ENCODE peak calls at places on chromosomes 4 and X, in four cellular contexts. Q, B, H and J are unnamed samples.

GRCh38 chr4:39362827-39363226 is 3.3 kb downstream of the RFC1 start:
- DNase-seq in Q (no peak), B (no peak), H (no peak), J (no peak)

GRCh38 chr4:147518846-147519767 is 38.2 kb downstream of the EDNRA start:
- DNase-seq in Q (peak), B (peak), H (peak), J (peak)

GRCh38 chr4:183240581-183241321 is 79.3 kb downstream of the CLDN22 start:
- DNase-seq in Q (no peak), B (no peak), H (no peak), J (no peak)

GRCh38 chrX:80430826-80431501 is 10.7 kb downstream of the TENT5D start:
- DNase-seq in Q (peak), B (no peak), H (no peak), J (peak)

GRCh38 chrX:24153175-24153795 is 3.8 kb downstream of the ZFX start:
- DNase-seq in Q (peak), B (no peak), H (no peak), J (peak)

GRCh38 chr4:2075171-2075986 is 16.3 kb downstream of the NAT8L start:
- DNase-seq in Q (no peak), B (no peak), H (no peak), J (no peak)

GRCh38 chrX:10233173-10233572 is 76.4 kb downstream of the CLCN4 start:
- DNase-seq in Q (no peak), B (no peak), H (no peak), J (no peak)

GRCh38 chr4:72300126-72300525 is 268.3 kb downstream of the NPFFR2 start:
- DNase-seq in Q (no peak), B (no peak), H (no peak), J (no peak)

GRCh38 chr4:161714022-161714751 is 449.6 kb downstream of the FSTL5 start:
- DNase-seq in Q (no peak), B (no peak), H (no peak), J (no peak)

GRCh38 chr4:131584587-131584986 is 1564.5 kb upstream of the PCDH10 start:
- DNase-seq in Q (no peak), B (no peak), H (no peak), J (no peak)

GRCh38 chr4:23934915-23935314 is 45.1 kb upstream of the PPARGC1A start:
- DNase-seq in Q (no peak), B (no peak), H (no peak), J (peak)

GRCh38 chrX:8864151-8864550 is 63.0 kb upstream of the FAM9A start:
- DNase-seq in Q (no peak), B (no peak), H (no peak), J (no peak)

GRCh38 chr4:145735330-145735638 is 55.3 kb downstream of the C4orf51 start:
- DNase-seq in Q (no peak), B (no peak), H (no peak), J (no peak)

GRCh38 chrX:80879916-80880315 is 70.2 kb upstream of the BRWD3 start:
- DNase-seq in Q (no peak), B (no peak), H (no peak), J (no peak)

GRCh38 chr4:15420642-15421041 is 7.2 kb upstream of the C1QTNF7 start:
- DNase-seq in Q (no peak), B (no peak), H (no peak), J (no peak)

GRCh38 chr4:185624248-185624568 is 88.9 kb upstream of the PDLIM3 start:
- DNase-seq in Q (no peak), B (no peak), H (no peak), J (no peak)

GRCh38 chr4:2925496-2925895 is 37.7 kb downstream of the NOP14 start:
- DNase-seq in Q (no peak), B (no peak), H (no peak), J (no peak)

GRCh38 chr4:90528551-90528950 is 401.4 kb downstream of the CCSER1 start:
- DNase-seq in Q (no peak), B (no peak), H (no peak), J (no peak)

GRCh38 chr4:531076-531475 is 32.1 kb downstream of the PIGG start:
- DNase-seq in Q (no peak), B (no peak), H (no peak), J (no peak)

GRCh38 chr4:11698033-11698432 is 269.3 kb upstream of the HS3ST1 start:
- DNase-seq in Q (no peak), B (no peak), H (no peak), J (no peak)

GRCh38 chr4:11700751-11701226 is 272.1 kb upstream of the HS3ST1 start:
- DNase-seq in Q (no peak), B (no peak), H (no peak), J (no peak)

GRCh38 chr4:11701978-11702377 is 273.3 kb upstream of the HS3ST1 start:
- DNase-seq in Q (no peak), B (no peak), H (no peak), J (no peak)

GRCh38 chr4:11702886-11703555 is 274.3 kb upstream of the HS3ST1 start:
- DNase-seq in Q (no peak), B (no peak), H (no peak), J (no peak)

GRCh38 chr4:11698846-11699590 is 270.3 kb upstream of the HS3ST1 start:
- DNase-seq in Q (no peak), B (no peak), H (no peak), J (no peak)
- TF ChIP-seq SPI1 in Q (no peak), B (no peak), H (no peak), J (no peak)

GRCh38 chrX:20527458-20528099 is 260.9 kb upstream of the RPS6KA3 start:
- DNase-seq in Q (peak), B (no peak), H (no peak), J (no peak)
- TF ChIP-seq SPI1 in Q (no peak), B (no peak), H (no peak), J (no peak)

DNA sequence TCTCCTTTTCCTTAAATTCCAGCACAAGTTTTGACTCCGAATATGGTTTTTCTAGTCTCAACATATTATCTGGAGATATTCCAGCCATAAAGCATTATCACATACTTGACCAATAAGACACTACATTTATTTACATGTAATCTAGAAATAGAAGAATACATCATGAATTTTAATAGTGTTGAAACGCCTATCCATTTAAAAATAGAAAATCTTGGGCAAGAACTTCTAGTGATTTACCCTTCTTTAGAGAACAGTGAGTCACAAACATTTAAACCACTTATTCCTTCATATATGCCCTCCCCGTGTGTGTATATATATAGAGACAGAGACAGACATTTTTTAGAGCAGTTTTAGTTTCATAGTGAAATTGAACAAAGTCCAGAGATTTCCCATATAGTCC is 161.5 kb downstream of the SOWAHB start:
- DNase-seq in Q (no peak), B (no peak), H (no peak), J (no peak)
- TF ChIP-seq SPI1 in Q (no peak), B (no peak), H (no peak), J (no peak)

GRCh38 chrX:134462927-134463326 is 3.0 kb downstream of the HPRT1 start:
- DNase-seq in Q (no peak), B (no peak), H (no peak), J (no peak)

GRCh38 chrX:134457708-134458107 is 2.3 kb upstream of the HPRT1 start:
- DNase-seq in Q (peak), B (no peak), H (no peak), J (no peak)

GRCh38 chrX:134460005-134460860 is at the start of gene HPRT1:
- DNase-seq in Q (peak), B (peak), H (no peak), J (peak)

GRCh38 chrX:134460861-134461218 is 875 bp downstream of the HPRT1 start:
- DNase-seq in Q (peak), B (no peak), H (no peak), J (no peak)

DNA sequence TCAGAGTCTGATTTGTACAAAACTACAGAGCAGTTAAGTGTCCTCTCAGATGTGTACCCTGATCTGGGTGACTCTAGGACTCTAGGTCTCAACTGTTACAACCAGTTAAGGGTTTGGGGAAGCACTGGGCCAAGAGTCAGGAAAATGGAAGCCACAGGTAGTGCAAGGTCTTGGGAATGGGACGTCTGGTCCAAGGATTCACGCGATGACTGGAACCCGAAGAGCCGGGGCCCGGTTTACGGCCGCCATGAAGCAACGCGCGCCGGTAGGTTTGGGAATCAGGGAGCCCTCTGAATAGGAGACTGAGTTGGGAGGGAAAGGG is 321 bp upstream of the HPRT1 start:
- DNase-seq in Q (no peak), B (no peak), H (no peak), J (no peak)
- TF ChIP-seq SPI1 in Q (no peak), B (no peak), H (no peak), J (no peak)

DNA sequence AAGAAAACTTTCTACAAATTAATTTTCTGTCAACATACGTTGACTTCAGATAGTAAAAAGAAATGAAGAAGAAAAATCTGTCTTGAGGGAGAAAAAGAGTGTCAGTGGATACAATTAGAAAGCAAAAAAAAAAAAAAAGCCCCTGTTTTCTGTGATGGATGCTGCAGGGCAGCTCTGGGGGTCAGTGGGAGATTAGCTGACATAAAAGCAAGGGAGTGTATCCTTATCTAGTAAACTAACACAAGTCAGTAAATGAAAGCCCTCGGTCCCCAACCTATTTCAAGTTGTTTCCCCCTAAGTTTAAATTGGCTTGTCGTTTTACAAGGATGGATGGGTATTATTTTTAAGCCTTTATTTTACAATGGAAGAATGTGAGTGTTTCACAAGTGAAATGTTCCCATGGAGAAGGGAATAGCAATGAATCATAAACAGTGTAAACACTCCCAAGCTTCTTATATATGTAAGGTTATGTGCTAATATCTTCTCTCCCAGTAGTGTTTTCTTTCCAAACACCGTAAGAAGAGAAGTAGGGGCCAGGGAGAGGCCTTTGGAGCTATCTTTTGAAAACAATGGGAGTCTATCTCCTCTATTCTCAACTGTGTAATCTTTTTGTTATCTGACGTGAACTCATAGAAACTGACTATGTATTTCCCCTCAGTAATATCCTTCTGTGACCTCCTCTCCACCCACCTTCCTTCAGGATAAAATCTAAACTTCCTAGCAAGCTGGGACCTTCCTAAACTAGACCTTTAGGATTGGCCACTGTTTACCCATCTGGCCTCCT is 347.7 kb downstream of the FBXO8 start:
- DNase-seq in Q (no peak), B (no peak), H (no peak), J (no peak)
- TF ChIP-seq SPI1 in Q (no peak), B (no peak), H (no peak), J (no peak)